ENCODE peak calls at places on chromosomes 3 and 15, in four cellular contexts. T, I, R and K are unnamed samples.

GRCh38 chr3:102454101-102454625 is 19.3 kb downstream of the ZPLD1 start:
- DNase-seq in T (no peak), I (no peak), R (no peak), K (no peak)

GRCh38 chr3:72811551-72811950 is 36.7 kb downstream of the SHQ1 start:
- DNase-seq in T (no peak), I (no peak), R (no peak), K (no peak)

GRCh38 chr3:122245513-122246174 is 62.2 kb downstream of the CASR start:
- DNase-seq in T (peak), I (no peak), R (no peak), K (no peak)

GRCh38 chr3:32817195-32817560 is 619 bp upstream of the TRIM71 start:
- DNase-seq in T (no peak), I (no peak), R (no peak), K (no peak)

GRCh38 chr3:9384141-9384828 is 13.1 kb upstream of the SETD5 start:
- DNase-seq in T (no peak), I (no peak), R (no peak), K (no peak)

GRCh38 chr15:99707481-99708270 is 25.6 kb downstream of the LYSMD4 start:
- DNase-seq in T (no peak), I (no peak), R (no peak), K (no peak)

GRCh38 chr3:119579366-119580147 is at the start of gene ADPRH:
- DNase-seq in T (peak), I (peak), R (no peak), K (peak)

GRCh38 chr3:149843502-149843901 is 30.5 kb downstream of the RNF13 start:
- DNase-seq in T (no peak), I (no peak), R (peak), K (no peak)

GRCh38 chr3:69425249-69425648 is 39.4 kb upstream of the FRMD4B start:
- DNase-seq in T (no peak), I (no peak), R (peak), K (peak)

GRCh38 chr3:118884748-118885206 is 149.9 kb downstream of the IGSF11 start:
- DNase-seq in T (peak), I (peak), R (peak), K (peak)

GRCh38 chr3:178562143-178562868 is 26.1 kb downstream of the KCNMB2 start:
- DNase-seq in T (no peak), I (no peak), R (no peak), K (no peak)

GRCh38 chr3:191123231-191123630 is 75.8 kb upstream of the OSTN start:
- DNase-seq in T (no peak), I (no peak), R (no peak), K (no peak)

GRCh38 chr3:128518587-128519490 is 25.8 kb upstream of the GATA2 start:
- DNase-seq in T (no peak), I (no peak), R (no peak), K (no peak)

GRCh38 chr3:27312044-27312668 is 57.0 kb downstream of the NEK10 start:
- DNase-seq in T (peak), I (no peak), R (peak), K (peak)

GRCh38 chr3:125161607-125162219 is 50.8 kb downstream of the SLC12A8 start:
- DNase-seq in T (no peak), I (no peak), R (no peak), K (no peak)

GRCh38 chr15:82952156-82953081 is at the start of gene HOMER2:
- DNase-seq in T (peak), I (peak), R (peak), K (no peak)

GRCh38 chr3:109532257-109533216 is 195.2 kb upstream of the DPPA4 start:
- DNase-seq in T (no peak), I (peak), R (peak), K (peak)

GRCh38 chr3:123406598-123406997 is 42.3 kb downstream of the ADCY5 start:
- DNase-seq in T (no peak), I (no peak), R (no peak), K (no peak)

GRCh38 chr3:160935413-160936095 is 169.6 kb downstream of the B3GALNT1 start:
- DNase-seq in T (no peak), I (no peak), R (peak), K (no peak)

GRCh38 chr3:155283092-155284056 is 10.1 kb downstream of the STRIT1 start:
- DNase-seq in T (no peak), I (no peak), R (no peak), K (no peak)

GRCh38 chr3:46857485-46858341 is 5.5 kb downstream of the MYL3 start:
- DNase-seq in T (no peak), I (no peak), R (no peak), K (no peak)

GRCh38 chr3:24829632-24830229 is 335.1 kb upstream of the THRB start:
- DNase-seq in T (no peak), I (peak), R (no peak), K (no peak)

GRCh38 chr3:127065561-127066270 is 82.8 kb downstream of the PLXNA1 start:
- DNase-seq in T (no peak), I (no peak), R (no peak), K (no peak)

GRCh38 chr3:123724306-123724705 is 139.5 kb upstream of the HACD2 start:
- DNase-seq in T (peak), I (no peak), R (no peak), K (peak)

GRCh38 chr15:85164841-85165466 is 183.3 kb downstream of the PDE8A start:
- DNase-seq in T (no peak), I (no peak), R (no peak), K (no peak)

GRCh38 chr3:49872801-49873281 is 3.1 kb upstream of the CAMKV start:
- DNase-seq in T (no peak), I (no peak), R (no peak), K (no peak)

DNA sequence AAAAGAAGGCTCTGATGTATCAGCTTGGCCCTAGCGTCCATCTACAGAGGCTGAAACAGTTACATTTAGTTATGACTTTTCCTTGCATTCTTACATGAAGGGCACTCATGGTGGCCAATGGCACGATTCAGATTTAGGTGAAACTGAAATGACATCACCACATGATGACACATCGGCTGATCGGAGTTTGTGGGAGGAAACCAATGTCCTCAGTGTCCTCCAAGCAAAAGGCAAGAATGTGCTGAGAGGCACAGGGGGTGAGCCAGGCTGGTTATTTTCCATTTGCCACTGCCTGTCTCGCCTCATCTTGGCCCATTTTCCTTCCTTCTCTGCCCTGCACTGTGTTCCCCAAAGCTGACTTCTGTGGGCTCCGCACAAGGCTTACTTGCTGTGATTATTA is 34.4 kb downstream of the TARS3 start:
- DNase-seq in T (no peak), I (no peak), R (no peak), K (no peak)
- TF ChIP-seq FOSL1 in T (no peak), I (no peak), R (no peak), K (no peak)

GRCh38 chr3:43758826-43759225 is 68.1 kb downstream of the ABHD5 start:
- DNase-seq in T (no peak), I (no peak), R (no peak), K (no peak)
- TF ChIP-seq CTCF in T (no peak), I (no peak), R (no peak), K (no peak)

DNA sequence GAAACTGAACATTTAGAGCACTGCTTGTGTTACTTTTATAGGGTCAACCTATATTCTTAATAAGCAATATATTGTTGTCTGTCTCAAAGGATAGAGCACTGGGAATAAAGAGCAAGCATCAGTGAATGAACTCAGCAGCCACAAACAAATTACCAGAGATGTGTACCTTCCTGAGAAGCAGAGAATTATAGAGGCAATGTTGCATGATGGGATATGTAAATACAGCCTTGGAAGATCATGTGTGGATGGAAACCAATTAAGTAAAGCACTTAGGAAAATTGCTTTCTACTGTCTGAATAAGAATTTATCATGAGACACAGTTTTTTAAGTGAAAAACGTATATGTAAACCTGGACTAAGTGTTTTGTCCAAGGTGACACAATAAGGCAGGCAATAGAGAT is 847.9 kb downstream of the TUSC7 start:
- DNase-seq in T (no peak), I (no peak), R (no peak), K (no peak)
- TF ChIP-seq ZNF274 in T (no peak), I (no peak), R (no peak), K (no peak)

GRCh38 chr3:98232489-98232888 is 31.6 kb upstream of the OR5H6 start:
- DNase-seq in T (no peak), I (no peak), R (no peak), K (no peak)

GRCh38 chr3:98233468-98233867 is 30.6 kb upstream of the OR5H6 start:
- DNase-seq in T (no peak), I (no peak), R (no peak), K (no peak)
- TF ChIP-seq FOSL1 in T (no peak), I (no peak), R (no peak), K (no peak)

GRCh38 chr3:163056874-163057497 is 1560.4 kb downstream of the OTOL1 start:
- DNase-seq in T (peak), I (peak), R (peak), K (peak)
- TF ChIP-seq CTCF in T (peak), I (no peak), R (peak), K (peak)

DNA sequence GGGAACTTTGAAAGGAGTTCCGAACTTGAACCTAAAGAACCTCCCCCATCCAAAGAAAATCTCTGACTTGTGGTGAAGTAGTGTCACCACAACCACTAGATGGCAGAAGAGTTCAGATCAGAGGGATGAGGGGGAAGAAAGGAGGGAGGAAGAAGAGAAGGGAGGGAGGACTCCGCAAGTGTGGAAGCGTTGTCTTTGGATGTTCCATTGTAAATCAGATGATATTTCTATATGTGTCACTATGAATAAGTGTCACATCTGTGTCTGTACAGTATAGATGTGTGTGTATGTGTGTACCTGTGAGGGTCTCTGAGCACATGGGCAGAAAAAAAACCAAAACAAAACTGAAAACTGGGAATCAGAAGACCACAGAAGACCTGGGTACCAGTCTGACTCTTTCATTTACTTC is 16.9 kb downstream of the SLC24A1 start:
- DNase-seq in T (peak), I (no peak), R (peak), K (peak)
- TF ChIP-seq ZNF274 in T (no peak), I (no peak), R (no peak), K (no peak)